ENCODE peak calls at places on chromosomes 11 and 22, in seven cellular contexts. J, T, B, U, Z, O and F are unnamed samples.

GRCh38 chr11:125070699-125071254 is 7.7 kb downstream of the SLC37A2 start:
- DNase-seq in J (peak), T (peak), B (peak), U (no peak), Z (no peak), O (peak), F (peak)

GRCh38 chr11:134951305-134951700 is 539.3 kb upstream of the B3GAT1 start:
- DNase-seq in J (no peak), T (peak), B (no peak), U (no peak), Z (peak), O (no peak), F (peak)

GRCh38 chr22:37638351-37639069 is 959 bp upstream of the SH3BP1 start:
- DNase-seq in J (no peak), T (no peak), B (no peak), U (no peak), Z (no peak), O (peak), F (no peak)

GRCh38 chr11:81432333-81432732 is 1301.3 kb downstream of the FAM181B start:
- DNase-seq in J (no peak), T (no peak), B (no peak), U (no peak), Z (no peak), O (no peak), F (no peak)

GRCh38 chr11:11843642-11844041 is 1.9 kb downstream of the USP47 start:
- DNase-seq in J (no peak), T (no peak), B (no peak), U (no peak), Z (no peak), O (no peak), F (no peak)

GRCh38 chr22:25437414-25438160 is 126.9 kb upstream of the GRK3 start:
- DNase-seq in J (no peak), T (no peak), B (no peak), U (peak), Z (no peak), O (no peak), F (no peak)

GRCh38 chr11:14357843-14358728 is 897 bp downstream of the RRAS2 start:
- DNase-seq in J (peak), T (peak), B (peak), U (peak), Z (no peak), O (peak), F (peak)

GRCh38 chr11:18111005-18111404 is 5.1 kb upstream of the SAAL1 start:
- DNase-seq in J (no peak), T (no peak), B (no peak), U (peak), Z (no peak), O (no peak), F (peak)

GRCh38 chr11:112355726-112356125 is 95.1 kb upstream of the PLET1 start:
- DNase-seq in J (no peak), T (peak), B (peak), U (peak), Z (no peak), O (peak), F (peak)

GRCh38 chr11:62266558-62266957 is 3.4 kb upstream of the SCGB2A2 start:
- DNase-seq in J (no peak), T (no peak), B (no peak), U (no peak), Z (no peak), O (no peak), F (peak)

GRCh38 chr11:65911682-65912568 is 6.9 kb downstream of the C11orf68 start:
- DNase-seq in J (peak), T (peak), B (peak), U (peak), Z (no peak), O (peak), F (peak)

GRCh38 chr11:114774599-114775365 is 96.5 kb downstream of the NXPE2 start:
- DNase-seq in J (peak), T (peak), B (peak), U (peak), Z (no peak), O (no peak), F (no peak)

GRCh38 chr11:114776956-114777355 is 98.6 kb downstream of the NXPE2 start:
- DNase-seq in J (no peak), T (no peak), B (no peak), U (no peak), Z (no peak), O (no peak), F (no peak)

GRCh38 chr11:114773541-114774338 is 95.4 kb downstream of the NXPE2 start:
- DNase-seq in J (no peak), T (no peak), B (no peak), U (peak), Z (no peak), O (no peak), F (no peak)

GRCh38 chr11:114779189-114779588 is 100.9 kb downstream of the NXPE2 start:
- DNase-seq in J (no peak), T (no peak), B (no peak), U (no peak), Z (no peak), O (no peak), F (no peak)

GRCh38 chr11:114775849-114776621 is 97.7 kb downstream of the NXPE2 start:
- DNase-seq in J (no peak), T (no peak), B (no peak), U (no peak), Z (no peak), O (no peak), F (no peak)
- TF ChIP-seq CTCF in J (no peak), T (no peak), B (no peak), U (no peak), Z (no peak), O (no peak), F (no peak)

GRCh38 chr11:60952742-60953170 is 780 bp upstream of the SLC15A3 start:
- DNase-seq in J (no peak), T (no peak), B (no peak), U (no peak), Z (no peak), O (no peak), F (no peak)
- H3K4me3 ChIP-seq in J (peak), T (peak), B (no peak), U (peak), Z (no peak), O (peak), F (no peak)

GRCh38 chr11:27371490-27371889 is 8.5 kb upstream of the CCDC34 start:
- DNase-seq in J (no peak), T (no peak), B (no peak), U (no peak), Z (no peak), O (no peak), F (no peak)

GRCh38 chr11:27370374-27370773 is 7.4 kb upstream of the CCDC34 start:
- DNase-seq in J (no peak), T (peak), B (no peak), U (peak), Z (no peak), O (no peak), F (no peak)

GRCh38 chr11:27363576-27364115 is 631 bp upstream of the CCDC34 start:
- DNase-seq in J (no peak), T (no peak), B (no peak), U (no peak), Z (no peak), O (no peak), F (no peak)

GRCh38 chr11:27372159-27372558 is 9.1 kb upstream of the CCDC34 start:
- DNase-seq in J (no peak), T (no peak), B (no peak), U (no peak), Z (no peak), O (no peak), F (no peak)

GRCh38 chr11:27367881-27368280 is 4.9 kb upstream of the CCDC34 start:
- DNase-seq in J (no peak), T (no peak), B (no peak), U (no peak), Z (no peak), O (no peak), F (no peak)
- TF ChIP-seq CTCF in J (no peak), T (no peak), B (no peak), U (no peak), Z (no peak), O (no peak), F (no peak)

DNA sequence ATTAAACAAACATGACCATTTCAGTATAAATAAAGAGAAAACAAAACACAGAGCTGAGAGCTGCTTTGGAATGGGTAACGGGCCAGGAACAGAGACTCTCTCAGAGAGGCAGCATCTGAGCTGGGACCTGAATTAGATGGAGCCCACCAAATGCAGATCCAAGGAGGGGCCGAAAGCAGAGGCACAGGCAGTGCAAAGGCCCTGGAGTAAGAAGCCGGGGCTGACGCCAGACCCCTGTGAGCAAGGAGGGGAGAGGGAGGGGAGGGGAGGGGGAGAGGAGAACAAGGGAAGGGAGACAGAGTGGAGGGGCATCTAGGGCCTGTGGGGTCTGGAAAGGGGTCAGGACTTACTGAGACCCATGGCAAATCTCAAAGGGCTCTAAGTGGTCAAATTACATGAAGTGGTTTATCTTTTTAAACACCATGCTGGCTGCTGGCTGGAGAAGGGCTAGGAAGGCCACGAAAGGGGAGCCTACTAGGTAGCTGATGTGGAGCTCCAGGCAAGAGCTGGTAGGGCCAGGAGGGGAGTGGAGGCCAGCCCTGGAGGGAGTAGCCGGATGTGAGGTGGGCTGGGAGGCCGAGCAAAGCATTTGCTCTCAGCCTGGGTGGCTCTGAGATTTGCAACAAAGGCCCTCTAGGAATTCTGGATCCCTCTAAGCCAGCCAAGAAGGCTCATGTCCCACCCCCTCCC is 3.2 kb downstream of the OSBPL5 start:
- DNase-seq in J (peak), T (no peak), B (no peak), U (no peak), Z (no peak), O (peak), F (no peak)
- H3K4me3 ChIP-seq in J (no peak), T (peak), B (no peak), U (no peak), Z (no peak), O (no peak), F (no peak)